ENCODE peak calls at places on chromosomes 6 and 20, in four cellular contexts. W is mammary epithelial cell, Z is left ventricle myocardium inferior, E is GM12878. Y is an unnamed sample.

GRCh38 chr6:1636971-1637871 is 27.5 kb downstream of the FOXC1 start:
- DNase-seq in Z (no peak), W (peak), E (no peak), Y (peak)

GRCh38 chr6:160110724-160111123 is 10.9 kb upstream of the SLC22A1 start:
- DNase-seq in Z (no peak), W (no peak), E (no peak), Y (no peak)

GRCh38 chr6:150169609-150170008 is 26.8 kb downstream of the PPP1R14C start:
- DNase-seq in E (no peak), Z (no peak), W (peak), Y (peak)

GRCh38 chr6:22952076-22952475 is 382.7 kb downstream of the HDGFL1 start:
- DNase-seq in W (no peak), Z (no peak), E (no peak), Y (no peak)

GRCh38 chr6:135002229-135002844 is 52.3 kb downstream of the HBS1L start:
- DNase-seq in Z (no peak), W (no peak), E (no peak), Y (peak)

GRCh38 chr6:6781172-6781876 is 192.8 kb downstream of the LY86 start:
- DNase-seq in E (no peak), W (peak), Z (no peak), Y (peak)

GRCh38 chr20:44448753-44449546 is 26.7 kb upstream of the TTPAL start:
- DNase-seq in Z (no peak), E (peak), W (no peak), Y (peak)

GRCh38 chr20:64045346-64046011 is 4.0 kb downstream of the SOX18 start:
- DNase-seq in E (no peak), Z (no peak), W (no peak), Y (no peak)

GRCh38 chr6:168226095-168226781 is 93.3 kb downstream of the DACT2 start:
- DNase-seq in Z (no peak), W (no peak), E (no peak), Y (no peak)

GRCh38 chr6:127794405-127794804 is 106.5 kb downstream of the THEMIS start:
- DNase-seq in W (no peak), Z (no peak), E (no peak), Y (peak)

GRCh38 chr6:148611213-148611612 is 135.6 kb upstream of the UST start:
- DNase-seq in E (no peak), W (peak), Z (peak), Y (peak)

GRCh38 chr6:53294095-53294494 is 54.7 kb downstream of the ELOVL5 start:
- DNase-seq in W (no peak), E (no peak), Z (no peak), Y (no peak)

GRCh38 chr20:48538058-48538825 is 289.6 kb downstream of the PREX1 start:
- DNase-seq in W (peak), E (no peak), Z (no peak), Y (peak)

GRCh38 chr20:19964289-19965263 is 52.6 kb upstream of the NAA20 start:
- DNase-seq in W (peak), E (no peak), Z (peak), Y (peak)

GRCh38 chr6:39088331-39088730 is 26.7 kb downstream of the SAYSD1 start:
- DNase-seq in W (no peak), E (no peak), Z (peak), Y (peak)

GRCh38 chr20:47389867-47390347 is 33.4 kb upstream of the ZMYND8 start:
- DNase-seq in W (peak), E (no peak), Z (no peak), Y (peak)

GRCh38 chr6:6631526-6632276 is 43.2 kb downstream of the LY86 start:
- DNase-seq in Z (no peak), E (no peak), W (no peak), Y (peak)

GRCh38 chr6:132333639-132334516 is 67.4 kb downstream of the MOXD1 start:
- DNase-seq in W (peak), E (no peak), Z (no peak), Y (peak)

GRCh38 chr6:105882071-105882803 is 203.9 kb upstream of the PRDM1 start:
- DNase-seq in W (no peak), Z (no peak), E (no peak), Y (no peak)

GRCh38 chr20:33650753-33651561 is 11.2 kb upstream of the C20orf144 start:
- DNase-seq in Z (no peak), E (no peak), W (no peak), Y (peak)

GRCh38 chr20:32893878-32894483 is 35.3 kb downstream of the EFCAB8 start:
- DNase-seq in W (no peak), E (no peak), Z (no peak), Y (no peak)

GRCh38 chr6:136822051-136822378 is 377 bp upstream of the PEX7 start:
- DNase-seq in W (no peak), Z (no peak), E (no peak), Y (no peak)

GRCh38 chr6:32462609-32463008 is 22.9 kb downstream of the HLA-DRA start:
- DNase-seq in W (peak), E (peak), Z (no peak), Y (peak)

GRCh38 chr6:29403801-29404200 is 8.4 kb downstream of the OR12D2 start:
- DNase-seq in W (no peak), Z (no peak), E (no peak), Y (no peak)

GRCh38 chr6:155958550-155958949 is 502.9 kb upstream of the NOX3 start:
- DNase-seq in W (no peak), Z (no peak), E (no peak), Y (no peak)

DNA sequence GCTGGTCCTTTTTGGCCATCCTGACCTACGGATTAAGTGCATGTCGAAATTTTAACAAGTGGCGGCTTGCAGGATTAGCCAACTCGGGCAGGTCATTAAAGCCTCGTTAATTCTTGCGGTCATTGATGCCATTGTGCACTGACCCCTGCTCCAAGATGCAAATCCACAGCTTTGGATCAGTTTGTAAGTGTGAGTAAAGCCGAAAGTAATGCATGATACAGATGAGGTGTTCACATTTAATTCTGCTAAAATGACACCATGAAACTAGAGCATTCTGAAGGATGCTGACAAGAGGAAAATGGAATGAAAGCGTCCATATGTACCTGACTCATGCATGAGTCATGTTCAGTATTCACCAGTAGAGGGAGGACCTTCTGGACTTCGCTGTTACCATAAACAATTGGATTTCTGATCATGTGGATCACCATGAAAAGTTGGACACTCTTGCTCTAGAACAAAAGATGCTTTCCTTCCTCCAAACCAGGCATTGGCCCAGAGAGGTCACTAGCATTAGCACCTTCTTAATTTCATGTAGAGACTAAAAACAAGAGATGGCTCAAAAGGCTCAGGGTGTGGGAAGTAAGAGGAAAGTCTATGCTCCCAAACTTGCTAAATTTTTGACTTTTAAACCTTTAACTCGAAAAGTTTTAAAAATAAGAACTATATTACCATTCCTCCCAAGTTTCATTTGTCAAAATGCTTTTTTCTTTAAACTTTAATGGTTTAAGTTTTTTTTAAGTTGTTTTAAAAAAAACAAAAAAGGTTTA is 48.0 kb downstream of the MUC22 start:
- DNase-seq in Z (no peak), E (no peak), W (peak), Y (peak)
- TF ChIP-seq CTCF in Z (peak), E (peak), W (peak), Y (peak)

GRCh38 chr20:49812463-49813304 is at the start of gene SLC9A8:
- DNase-seq in Z (peak), E (peak), W (peak), Y (peak)

GRCh38 chr20:49810491-49811190 is 2.0 kb upstream of the SLC9A8 start:
- DNase-seq in W (no peak), Z (no peak), E (no peak), Y (peak)

GRCh38 chr20:49811825-49812462 is 684 bp upstream of the SLC9A8 start:
- DNase-seq in Z (no peak), W (no peak), E (no peak), Y (peak)

GRCh38 chr20:49813305-49813974 is 812 bp downstream of the SLC9A8 start:
- DNase-seq in Z (no peak), W (no peak), E (no peak), Y (no peak)

GRCh38 chr20:49814057-49814675 is 1.5 kb downstream of the SLC9A8 start:
- DNase-seq in Z (no peak), E (no peak), W (peak), Y (peak)
- H3K4me3 ChIP-seq in Z (peak), E (peak), W (no peak), Y (no peak)

GRCh38 chr6:74347161-74347560 is 651.2 kb downstream of the CD109 start:
- DNase-seq in E (no peak), W (no peak), Z (no peak), Y (no peak)

GRCh38 chr6:74343804-74344203 is 647.8 kb downstream of the CD109 start:
- DNase-seq in Z (no peak), W (no peak), E (no peak), Y (no peak)
- TF ChIP-seq CTCF in Z (no peak), W (peak), E (peak), Y (peak)

GRCh38 chr6:36765190-36765941 is 67.7 kb downstream of the RAB44 start:
- DNase-seq in E (no peak), Z (no peak), W (no peak), Y (no peak)
- H3K4me3 ChIP-seq in E (no peak), Z (no peak), W (no peak), Y (no peak)

GRCh38 chr20:57388953-57389694 is 2.1 kb upstream of the RBM38 start:
- DNase-seq in W (peak), E (no peak), Z (peak), Y (peak)

GRCh38 chr20:57385940-57386339 is 5.3 kb upstream of the RBM38 start:
- DNase-seq in Z (no peak), W (no peak), E (no peak), Y (no peak)

GRCh38 chr20:57387945-57388351 is 3.2 kb upstream of the RBM38 start:
- DNase-seq in Z (no peak), E (no peak), W (no peak), Y (no peak)

GRCh38 chr20:57386762-57387161 is 4.4 kb upstream of the RBM38 start:
- DNase-seq in Z (no peak), W (no peak), E (no peak), Y (no peak)

GRCh38 chr20:57387463-57387862 is 3.7 kb upstream of the RBM38 start:
- DNase-seq in E (no peak), Z (no peak), W (no peak), Y (no peak)
- TF ChIP-seq CTCF in E (no peak), Z (no peak), W (no peak), Y (no peak)

GRCh38 chr20:38210741-38211140 is 45.7 kb upstream of the TGM2 start:
- DNase-seq in E (no peak), Z (no peak), W (peak), Y (peak)
- H3K4me3 ChIP-seq in E (no peak), Z (no peak), W (no peak), Y (no peak)

GRCh38 chr6:42259841-42260395 is 42.3 kb upstream of the MRPS10 start:
- DNase-seq in W (no peak), E (no peak), Z (no peak), Y (no peak)

GRCh38 chr6:42263165-42263852 is 45.6 kb upstream of the MRPS10 start:
- DNase-seq in W (no peak), E (no peak), Z (no peak), Y (no peak)

GRCh38 chr6:42260424-42260888 is 42.8 kb upstream of the MRPS10 start:
- DNase-seq in W (no peak), Z (no peak), E (no peak), Y (no peak)

GRCh38 chr6:42259286-42259685 is 41.6 kb upstream of the MRPS10 start:
- DNase-seq in W (no peak), Z (no peak), E (no peak), Y (no peak)

DNA sequence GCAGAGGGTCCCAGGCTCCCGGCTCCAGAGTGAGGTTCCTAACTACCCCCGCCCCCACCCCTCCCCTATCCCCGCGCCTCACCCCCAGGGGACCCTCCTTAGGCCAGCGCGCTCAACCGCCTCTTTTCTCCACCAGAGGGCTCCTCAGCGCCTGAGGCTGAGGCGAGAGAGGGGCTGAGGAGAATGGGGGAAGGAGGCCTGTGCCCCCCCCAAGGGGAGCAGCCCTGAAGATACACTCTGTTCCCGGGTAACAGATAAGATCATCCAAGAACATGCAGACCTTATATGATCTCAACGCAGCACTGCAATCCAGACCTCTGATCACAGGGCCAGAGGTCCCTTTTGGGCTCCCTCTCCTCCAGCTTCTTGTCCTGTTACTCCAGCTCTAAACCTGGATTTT is 43.3 kb upstream of the MRPS10 start:
- DNase-seq in E (no peak), W (no peak), Z (no peak), Y (no peak)
- TF ChIP-seq CTCF in E (peak), W (peak), Z (peak), Y (peak)

GRCh38 chr6:17098538-17098937 is 3.3 kb upstream of the STMND1 start:
- DNase-seq in W (no peak), Z (no peak), E (no peak), Y (peak)

GRCh38 chr6:17103715-17104114 is 1.9 kb downstream of the STMND1 start:
- DNase-seq in Z (no peak), W (no peak), E (no peak), Y (no peak)

GRCh38 chr6:17099401-17100059 is 2.3 kb upstream of the STMND1 start:
- DNase-seq in Z (no peak), W (no peak), E (no peak), Y (no peak)

GRCh38 chr6:17102258-17102870 is 514 bp downstream of the STMND1 start:
- DNase-seq in Z (no peak), W (no peak), E (no peak), Y (no peak)

DNA sequence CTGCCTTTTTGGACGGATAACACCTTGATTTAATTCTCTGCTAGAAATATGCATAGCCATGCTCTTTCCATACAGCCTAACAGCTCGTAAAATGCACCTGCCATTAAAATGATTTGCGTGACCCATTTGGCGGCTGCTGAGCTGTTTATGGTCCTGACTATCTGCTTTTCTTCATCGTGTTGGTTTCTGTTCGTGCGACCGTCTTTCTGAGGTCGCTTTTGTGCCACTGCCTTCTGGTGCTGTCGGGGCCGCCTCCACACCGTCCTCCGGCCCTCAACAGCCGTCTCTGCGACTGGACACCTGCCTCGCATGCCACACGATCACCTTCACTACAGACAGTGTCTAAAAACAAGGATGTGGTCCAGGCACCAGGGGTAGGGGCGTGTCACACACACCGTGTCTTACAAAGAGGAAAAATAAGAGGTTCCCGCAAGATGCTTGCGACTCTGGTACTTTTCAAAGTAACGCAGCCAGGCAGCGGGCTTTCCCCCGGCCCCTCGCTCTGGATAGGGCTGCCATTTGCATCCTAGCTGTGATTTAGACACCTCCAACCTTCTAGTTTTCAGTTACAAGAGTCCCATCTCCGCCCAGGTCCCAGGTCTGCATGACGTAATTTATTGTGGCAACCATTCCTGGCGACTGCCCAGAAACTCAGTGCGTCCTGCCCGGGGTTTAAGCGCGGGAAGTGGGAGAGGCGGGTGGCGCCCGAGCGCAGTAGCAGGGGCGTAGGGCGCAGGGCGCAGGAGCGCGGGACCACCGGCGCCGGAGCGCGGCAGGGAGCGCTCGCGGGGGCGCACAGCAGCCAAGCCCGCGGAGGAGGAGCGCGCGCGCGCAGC is at the start of gene STMND1:
- DNase-seq in Z (peak), E (no peak), W (peak), Y (peak)
- H3K4me3 ChIP-seq in Z (peak), E (no peak), W (peak), Y (peak)

DNA sequence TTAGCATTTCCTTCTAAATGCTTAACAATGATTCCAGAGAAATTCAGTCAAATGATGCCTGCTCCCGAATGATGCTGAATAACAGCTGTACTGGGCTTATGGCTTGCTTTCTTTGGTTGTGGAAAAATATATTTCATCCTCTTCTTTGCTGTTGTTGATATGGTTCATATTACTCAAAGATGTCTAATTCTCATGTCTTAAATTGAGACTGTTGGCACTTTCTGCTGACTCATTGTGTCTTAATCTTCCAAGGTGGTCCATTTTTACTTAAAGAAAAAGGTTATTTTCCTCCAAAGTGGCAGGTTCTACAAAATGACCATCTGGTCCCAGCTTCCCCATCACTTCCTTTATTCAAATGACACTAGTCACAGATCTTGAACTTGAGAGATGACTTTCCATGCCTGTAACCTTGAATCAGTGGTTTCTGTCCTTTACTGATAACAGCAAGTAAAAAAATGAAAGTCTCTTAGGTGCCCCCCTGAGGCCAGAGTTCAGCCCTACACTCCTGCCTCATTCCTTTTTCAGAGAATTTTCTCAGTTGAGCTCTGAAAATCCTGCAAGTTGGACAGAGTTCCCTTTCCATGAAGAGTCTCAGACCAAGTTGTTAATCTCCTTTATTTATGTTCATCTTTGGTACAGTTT is 6.9 kb downstream of the SNAP25 start:
- DNase-seq in E (no peak), Z (no peak), W (no peak), Y (peak)
- TF ChIP-seq CTCF in E (no peak), Z (no peak), W (peak), Y (peak)